ENCODE peak calls at places on chromosome X, in seven cellular contexts. One of them, this sample, is unnamed.

GRCh38 chrX:106728337-106728736 is 1.8 kb downstream of the RNF128 start:
- DNase-seq in KBM-7: no peak
- DNase-seq in stimulated activated CD4-positive, alpha-beta T cell treated with anti-CD3 and anti-CD28 coated beads, Interleukin-15, amount 100 ng/mL, for 24 hours: no peak
- DNase-seq in activated CD4-positive, alpha-beta T cell treated with anti-CD3 and anti-CD28 coated beads, Interleukin-2, amount 10 ng/mL, durations not matched to agents 7 days and 5 days: no peak
- DNase-seq in epithelial cell of esophagus: no peak
- DNase-seq in stimulated activated naive B cell treated with anti-CD40 and anti-IgM and Interleukin-4, amounts not matched to agents 10 μg/mL and 1 μg/mL and 100 μg/mL, for 72 hours: no peak
- DNase-seq in ovary: no peak
- DNase-seq in this sample: no peak

GRCh38 chrX:74924449-74925209 is 623 bp downstream of the NEXMIF start:
- DNase-seq in stimulated activated CD4-positive, alpha-beta T cell treated with anti-CD3 and anti-CD28 coated beads, Interleukin-15, amount 100 ng/mL, for 24 hours: peak
- DNase-seq in KBM-7: peak
- DNase-seq in stimulated activated naive B cell treated with anti-CD40 and anti-IgM and Interleukin-4, amounts not matched to agents 10 μg/mL and 1 μg/mL and 100 μg/mL, for 72 hours: no peak
- DNase-seq in ovary: peak
- DNase-seq in epithelial cell of esophagus: peak
- DNase-seq in activated CD4-positive, alpha-beta T cell treated with anti-CD3 and anti-CD28 coated beads, Interleukin-2, amount 10 ng/mL, durations not matched to agents 7 days and 5 days: peak
- DNase-seq in this sample: peak

GRCh38 chrX:67893931-67894330 is 350.1 kb downstream of the AR start:
- DNase-seq in activated CD4-positive, alpha-beta T cell treated with anti-CD3 and anti-CD28 coated beads, Interleukin-2, amount 10 ng/mL, durations not matched to agents 7 days and 5 days: no peak
- DNase-seq in stimulated activated naive B cell treated with anti-CD40 and anti-IgM and Interleukin-4, amounts not matched to agents 10 μg/mL and 1 μg/mL and 100 μg/mL, for 72 hours: no peak
- DNase-seq in KBM-7: peak
- DNase-seq in epithelial cell of esophagus: no peak
- DNase-seq in stimulated activated CD4-positive, alpha-beta T cell treated with anti-CD3 and anti-CD28 coated beads, Interleukin-15, amount 100 ng/mL, for 24 hours: no peak
- DNase-seq in ovary: no peak
- DNase-seq in this sample: no peak

GRCh38 chrX:131841496-131842410 is 181.3 kb upstream of the STK26 start:
- DNase-seq in ovary: no peak
- DNase-seq in epithelial cell of esophagus: peak
- DNase-seq in activated CD4-positive, alpha-beta T cell treated with anti-CD3 and anti-CD28 coated beads, Interleukin-2, amount 10 ng/mL, durations not matched to agents 7 days and 5 days: peak
- DNase-seq in KBM-7: peak
- DNase-seq in stimulated activated CD4-positive, alpha-beta T cell treated with anti-CD3 and anti-CD28 coated beads, Interleukin-15, amount 100 ng/mL, for 24 hours: peak
- DNase-seq in stimulated activated naive B cell treated with anti-CD40 and anti-IgM and Interleukin-4, amounts not matched to agents 10 μg/mL and 1 μg/mL and 100 μg/mL, for 72 hours: no peak
- DNase-seq in this sample: peak

GRCh38 chrX:42680651-42681050 is 97.3 kb downstream of the PPP1R2C start:
- DNase-seq in ovary: peak
- DNase-seq in epithelial cell of esophagus: peak
- DNase-seq in stimulated activated naive B cell treated with anti-CD40 and anti-IgM and Interleukin-4, amounts not matched to agents 10 μg/mL and 1 μg/mL and 100 μg/mL, for 72 hours: no peak
- DNase-seq in KBM-7: no peak
- DNase-seq in stimulated activated CD4-positive, alpha-beta T cell treated with anti-CD3 and anti-CD28 coated beads, Interleukin-15, amount 100 ng/mL, for 24 hours: no peak
- DNase-seq in activated CD4-positive, alpha-beta T cell treated with anti-CD3 and anti-CD28 coated beads, Interleukin-2, amount 10 ng/mL, durations not matched to agents 7 days and 5 days: no peak
- DNase-seq in this sample: no peak

GRCh38 chrX:118727686-118728339 is 407 bp downstream of the IL13RA1 start:
- DNase-seq in ovary: peak
- DNase-seq in KBM-7: no peak
- DNase-seq in stimulated activated CD4-positive, alpha-beta T cell treated with anti-CD3 and anti-CD28 coated beads, Interleukin-15, amount 100 ng/mL, for 24 hours: peak
- DNase-seq in stimulated activated naive B cell treated with anti-CD40 and anti-IgM and Interleukin-4, amounts not matched to agents 10 μg/mL and 1 μg/mL and 100 μg/mL, for 72 hours: no peak
- DNase-seq in activated CD4-positive, alpha-beta T cell treated with anti-CD3 and anti-CD28 coated beads, Interleukin-2, amount 10 ng/mL, durations not matched to agents 7 days and 5 days: no peak
- DNase-seq in epithelial cell of esophagus: no peak
- DNase-seq in this sample: no peak

GRCh38 chrX:141791856-141792255 is 46.3 kb upstream of the MAGEC3 start:
- DNase-seq in epithelial cell of esophagus: peak
- DNase-seq in KBM-7: no peak
- DNase-seq in activated CD4-positive, alpha-beta T cell treated with anti-CD3 and anti-CD28 coated beads, Interleukin-2, amount 10 ng/mL, durations not matched to agents 7 days and 5 days: no peak
- DNase-seq in ovary: no peak
- DNase-seq in stimulated activated CD4-positive, alpha-beta T cell treated with anti-CD3 and anti-CD28 coated beads, Interleukin-15, amount 100 ng/mL, for 24 hours: no peak
- DNase-seq in stimulated activated naive B cell treated with anti-CD40 and anti-IgM and Interleukin-4, amounts not matched to agents 10 μg/mL and 1 μg/mL and 100 μg/mL, for 72 hours: no peak
- DNase-seq in this sample: no peak

GRCh38 chrX:110087485-110088356 is 84.8 kb downstream of the TMEM164 start:
- DNase-seq in activated CD4-positive, alpha-beta T cell treated with anti-CD3 and anti-CD28 coated beads, Interleukin-2, amount 10 ng/mL, durations not matched to agents 7 days and 5 days: no peak
- DNase-seq in stimulated activated CD4-positive, alpha-beta T cell treated with anti-CD3 and anti-CD28 coated beads, Interleukin-15, amount 100 ng/mL, for 24 hours: peak
- DNase-seq in stimulated activated naive B cell treated with anti-CD40 and anti-IgM and Interleukin-4, amounts not matched to agents 10 μg/mL and 1 μg/mL and 100 μg/mL, for 72 hours: no peak
- DNase-seq in KBM-7: peak
- DNase-seq in ovary: no peak
- DNase-seq in epithelial cell of esophagus: peak
- DNase-seq in this sample: no peak

GRCh38 chrX:12950851-12951589 is 23.9 kb upstream of the TMSB4X start:
- DNase-seq in epithelial cell of esophagus: no peak
- DNase-seq in stimulated activated naive B cell treated with anti-CD40 and anti-IgM and Interleukin-4, amounts not matched to agents 10 μg/mL and 1 μg/mL and 100 μg/mL, for 72 hours: peak
- DNase-seq in stimulated activated CD4-positive, alpha-beta T cell treated with anti-CD3 and anti-CD28 coated beads, Interleukin-15, amount 100 ng/mL, for 24 hours: peak
- DNase-seq in KBM-7: peak
- DNase-seq in ovary: no peak
- DNase-seq in activated CD4-positive, alpha-beta T cell treated with anti-CD3 and anti-CD28 coated beads, Interleukin-2, amount 10 ng/mL, durations not matched to agents 7 days and 5 days: peak
- DNase-seq in this sample: no peak

GRCh38 chrX:7941390-7942042 is 14.3 kb upstream of the PNPLA4 start:
- DNase-seq in KBM-7: peak
- DNase-seq in activated CD4-positive, alpha-beta T cell treated with anti-CD3 and anti-CD28 coated beads, Interleukin-2, amount 10 ng/mL, durations not matched to agents 7 days and 5 days: no peak
- DNase-seq in stimulated activated naive B cell treated with anti-CD40 and anti-IgM and Interleukin-4, amounts not matched to agents 10 μg/mL and 1 μg/mL and 100 μg/mL, for 72 hours: no peak
- DNase-seq in stimulated activated CD4-positive, alpha-beta T cell treated with anti-CD3 and anti-CD28 coated beads, Interleukin-15, amount 100 ng/mL, for 24 hours: no peak
- DNase-seq in epithelial cell of esophagus: peak
- DNase-seq in ovary: no peak
- DNase-seq in this sample: no peak

GRCh38 chrX:45758319-45758718 is 557.6 kb upstream of the DIPK2B start:
- DNase-seq in stimulated activated naive B cell treated with anti-CD40 and anti-IgM and Interleukin-4, amounts not matched to agents 10 μg/mL and 1 μg/mL and 100 μg/mL, for 72 hours: peak
- DNase-seq in ovary: no peak
- DNase-seq in epithelial cell of esophagus: peak
- DNase-seq in KBM-7: peak
- DNase-seq in activated CD4-positive, alpha-beta T cell treated with anti-CD3 and anti-CD28 coated beads, Interleukin-2, amount 10 ng/mL, durations not matched to agents 7 days and 5 days: peak
- DNase-seq in stimulated activated CD4-positive, alpha-beta T cell treated with anti-CD3 and anti-CD28 coated beads, Interleukin-15, amount 100 ng/mL, for 24 hours: peak
- DNase-seq in this sample: no peak

This sample was measured in GM20000.